ENCODE peak calls at places on chromosomes 16 and 17, in seven cellular contexts. F is mammary epithelial cell, M is lower lobe of right lung, H is Karpas-422, I is astrocyte, B is left ventricle myocardium inferior, P is Peyer's patch. Z is an unnamed sample.

GRCh38 chr17:58759522-58759921 is 3.9 kb downstream of the PPM1E start:
- DNase-seq in H (no peak), F (no peak), M (no peak), I (no peak), P (no peak), B (no peak), Z (no peak)

GRCh38 chr17:66386789-66387351 is 84.5 kb downstream of the PRKCA start:
- DNase-seq in H (no peak), F (peak; percentile 12), I (peak; percentile 42), P (no peak), M (no peak), B (no peak), Z (no peak)

GRCh38 chr17:14282700-14283099 is 18.2 kb upstream of the HS3ST3B1 start:
- DNase-seq in I (no peak), F (no peak), B (no peak), M (no peak), H (no peak), P (no peak), Z (no peak)

GRCh38 chr17:47703191-47703591 is 9.2 kb downstream of the TBKBP1 start:
- DNase-seq in M (peak; percentile 56), B (no peak), P (peak; percentile 68), H (no peak), F (no peak), I (no peak), Z (peak; percentile 48)

GRCh38 chr17:48915459-48916282 is 7.5 kb downstream of the UBE2Z start:
- DNase-seq in P (no peak), M (no peak), I (peak; percentile 80), H (peak; percentile 35), B (no peak), F (peak; percentile 96), Z (peak; percentile 11)

GRCh38 chr17:64343833-64344637 is 46.6 kb downstream of the PECAM1 start:
- DNase-seq in M (peak; percentile 82), P (peak; percentile 67), B (peak; percentile 80), F (peak; percentile 50), I (peak; percentile 93), H (no peak), Z (peak; percentile 21)

GRCh38 chr16:381788-382717 is at the start of gene PGAP6:
- DNase-seq in I (no peak), B (peak; percentile 68), H (peak; percentile 92), F (no peak), P (peak; percentile 83), M (peak; percentile 72), Z (peak; percentile 72)

GRCh38 chr16:50539822-50540710 is 8.1 kb upstream of the NKD1 start:
- DNase-seq in P (no peak), I (no peak), H (no peak), F (no peak), B (no peak), M (no peak), Z (no peak)

GRCh38 chr16:52298769-52299168 is 248.2 kb downstream of the TOX3 start:
- DNase-seq in M (no peak), B (no peak), H (no peak), F (no peak), I (no peak), P (no peak), Z (no peak)

GRCh38 chr17:75094871-75095399 is 7.2 kb downstream of the SLC16A5 start:
- DNase-seq in B (no peak), P (no peak), H (no peak), F (no peak), I (no peak), M (no peak), Z (no peak)

GRCh38 chr17:75093543-75094158 is 5.9 kb downstream of the SLC16A5 start:
- DNase-seq in I (no peak), P (no peak), F (no peak), M (peak; percentile 59), B (no peak), H (no peak), Z (no peak)

GRCh38 chr17:75088902-75089417 is 1.2 kb downstream of the SLC16A5 start:
- DNase-seq in F (no peak), B (no peak), P (peak; percentile 79), H (peak; percentile 34), I (no peak), M (no peak), Z (no peak)

GRCh38 chr17:75090871-75091854 is 3.4 kb downstream of the SLC16A5 start:
- DNase-seq in M (no peak), F (no peak), B (no peak), H (no peak), I (no peak), P (peak; percentile 83), Z (no peak)

DNA sequence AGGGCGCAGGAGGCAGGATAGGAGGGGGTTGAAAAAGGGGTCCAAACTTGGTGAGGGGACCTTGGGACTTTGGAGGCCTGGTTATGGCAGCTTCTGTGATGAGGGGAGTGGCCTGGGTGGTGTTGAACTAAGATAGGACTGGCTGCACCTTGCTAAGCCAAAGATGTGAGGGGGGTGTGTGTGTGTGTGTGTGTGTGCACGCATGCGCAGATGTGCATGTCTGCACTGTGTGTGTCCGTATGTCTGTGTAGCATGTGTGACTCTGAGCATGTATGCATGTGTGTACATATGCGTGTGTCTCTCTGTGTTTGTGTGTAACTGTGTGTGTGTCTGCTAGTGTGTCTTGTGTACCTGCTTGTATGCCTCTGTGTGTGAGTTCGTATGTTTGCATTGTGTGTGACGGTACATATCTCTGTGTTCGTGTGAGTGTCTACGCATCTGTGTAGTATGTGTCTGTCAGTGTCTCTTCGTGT is 4.1 kb downstream of the SLC16A5 start:
- DNase-seq in I (no peak), B (no peak), M (no peak), H (no peak), F (no peak), P (peak; percentile 73), Z (no peak)
- H3K4me1 ChIP-seq in I (peaks cover 31% of the 10 kb centered on the region), B (peaks cover 55% of the 10 kb centered on the region), M (peaks cover 85% of the 10 kb centered on the region), H (no peaks in the 10 kb centered on the region), F (peaks cover 39% of the 10 kb centered on the region), P (peaks cover 11% of the 10 kb centered on the region), Z (peaks cover 26% of the 10 kb centered on the region)

DNA sequence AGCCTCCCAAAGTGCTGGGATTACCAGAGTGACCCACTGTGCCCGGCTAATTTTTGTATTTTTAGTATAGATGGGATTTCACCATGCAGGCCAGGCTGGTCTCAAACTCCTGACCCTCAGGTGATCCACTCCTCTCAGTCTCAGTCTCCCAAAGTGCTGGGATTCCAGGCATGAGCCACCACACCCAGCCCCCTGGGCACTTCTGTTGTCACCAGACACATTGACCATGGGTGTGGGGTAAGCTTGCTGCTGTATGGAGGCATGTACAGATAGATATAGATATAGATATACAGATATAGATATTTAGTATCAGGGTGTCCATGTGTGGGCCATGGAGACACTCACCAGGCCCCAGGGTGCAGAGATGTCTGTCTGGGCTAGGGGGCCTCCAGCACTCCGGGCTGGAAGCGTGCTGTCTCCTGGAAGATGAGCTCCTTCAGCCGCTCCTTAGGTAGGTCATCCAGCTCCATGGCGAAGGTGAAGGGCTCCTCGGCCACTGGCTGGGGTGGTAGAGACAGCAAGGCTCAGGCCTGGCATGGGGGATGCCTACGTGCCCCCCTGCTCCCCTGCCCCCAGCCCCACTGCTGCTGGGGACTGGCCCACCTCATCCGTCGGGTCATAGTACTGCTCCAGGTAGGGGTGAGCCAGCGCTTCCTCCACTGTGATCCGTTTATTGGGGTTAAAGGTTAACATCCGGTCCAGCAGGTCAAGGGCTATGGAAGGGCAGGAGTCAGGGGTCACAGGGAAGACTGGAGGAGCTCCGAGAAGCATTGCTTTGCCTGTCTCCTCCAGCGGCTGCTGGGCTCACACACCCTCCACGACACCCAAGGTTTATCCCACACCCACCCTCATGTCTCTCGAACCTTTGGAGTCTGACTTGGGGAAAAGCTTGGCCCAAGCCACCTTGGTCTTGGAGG is 3.2 kb upstream of the GDPD3 start:
- DNase-seq in H (no peak), P (no peak), I (no peak), B (no peak), F (no peak), M (no peak), Z (no peak)
- H3K4me1 ChIP-seq in H (no peaks in the 10 kb centered on the region), P (peaks cover 24% of the 10 kb centered on the region), I (peaks cover 3% of the 10 kb centered on the region), B (peaks cover 31% of the 10 kb centered on the region), F (peaks cover 20% of the 10 kb centered on the region), M (peaks cover 28% of the 10 kb centered on the region), Z (peaks cover 37% of the 10 kb centered on the region)

GRCh38 chr17:2797632-2798031 is 1.4 kb downstream of the RAP1GAP2 start:
- DNase-seq in H (no peak), F (no peak), M (no peak), I (no peak), P (peak; percentile 70), B (no peak), Z (no peak)

GRCh38 chr17:2797226-2797625 is 988 bp downstream of the RAP1GAP2 start:
- DNase-seq in F (no peak), I (no peak), B (no peak), P (no peak), H (no peak), M (no peak), Z (no peak)

GRCh38 chr17:2796164-2797140 is at the start of gene RAP1GAP2:
- DNase-seq in F (no peak), I (no peak), B (peak; percentile 62), H (no peak), P (peak; percentile 87), M (peak; percentile 93), Z (peak; percentile 81)

GRCh38 chr17:2794116-2794803 is 2.0 kb upstream of the RAP1GAP2 start:
- DNase-seq in I (no peak), F (no peak), M (no peak), P (no peak), H (no peak), B (no peak), Z (no peak)

DNA sequence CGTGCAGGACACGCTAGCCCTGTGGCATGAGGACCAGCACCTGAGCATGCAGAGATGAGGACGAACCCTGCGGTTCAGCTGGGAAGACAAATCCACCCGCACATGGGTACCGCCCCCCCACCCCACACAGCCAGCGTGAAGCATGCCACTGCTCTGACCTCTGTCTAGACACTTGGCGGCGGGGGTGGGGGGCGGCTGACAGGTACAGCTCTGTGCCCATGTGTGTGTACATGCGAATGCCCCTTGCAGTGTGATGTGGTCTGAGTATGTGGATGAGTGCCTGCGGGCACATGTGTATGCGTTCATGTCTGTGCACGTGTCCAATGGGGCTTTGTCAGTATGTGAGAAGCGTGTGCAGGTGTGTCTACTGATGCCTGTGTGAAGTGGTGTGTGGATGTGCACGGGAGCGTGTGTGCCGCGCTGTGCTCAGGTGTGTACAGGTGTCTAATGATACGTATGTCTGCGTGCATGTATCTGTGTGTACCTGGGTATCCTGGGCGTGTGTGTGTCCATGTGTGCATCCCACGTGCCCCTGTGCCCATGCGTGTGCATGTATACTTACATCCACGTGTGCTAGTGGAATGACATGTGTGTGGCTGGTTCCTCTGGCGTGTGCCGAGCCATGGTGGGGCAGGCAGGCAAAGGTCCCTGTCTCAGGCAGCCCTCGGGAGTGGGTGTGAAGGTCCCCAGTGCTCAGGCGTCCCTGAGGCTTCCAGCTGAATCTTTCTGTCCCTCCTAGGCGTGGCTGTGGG is 650 bp upstream of the RAP1GAP2 start:
- DNase-seq in H (no peak), B (no peak), P (no peak), F (no peak), I (no peak), M (no peak), Z (no peak)
- H3K4me1 ChIP-seq in H (no peaks in the 10 kb centered on the region), B (peaks cover 12% of the 10 kb centered on the region), P (peaks cover 15% of the 10 kb centered on the region), F (no peaks in the 10 kb centered on the region), I (no peaks in the 10 kb centered on the region), M (peaks cover 23% of the 10 kb centered on the region), Z (peaks cover 88% of the 10 kb centered on the region)

DNA sequence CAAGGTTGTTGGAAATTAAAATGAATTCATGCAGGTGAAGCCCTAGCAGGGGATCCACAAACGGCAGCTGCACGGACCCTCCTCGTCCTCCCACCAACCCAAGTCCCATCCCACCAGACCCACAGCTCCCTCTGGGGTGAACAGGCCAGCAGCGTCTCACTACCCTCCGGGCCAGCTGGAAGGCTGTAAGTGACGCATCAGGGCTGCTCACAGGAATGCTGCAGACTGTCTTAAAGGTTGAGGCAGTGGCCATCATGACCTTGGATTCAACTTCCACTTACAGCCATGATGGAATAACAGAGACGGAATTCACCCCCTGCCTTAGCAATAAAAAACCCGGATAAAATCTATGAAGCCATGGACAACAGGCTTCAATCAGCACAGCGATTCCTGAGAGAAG is 10.7 kb downstream of the FAM83G start:
- DNase-seq in P (no peak), H (no peak), I (no peak), B (no peak), M (no peak), F (no peak), Z (no peak)
- H3K4me1 ChIP-seq in P (peaks cover 14% of the 10 kb centered on the region), H (no peaks in the 10 kb centered on the region), I (no peaks in the 10 kb centered on the region), B (no peaks in the 10 kb centered on the region), M (peaks cover 7% of the 10 kb centered on the region), F (peaks cover 13% of the 10 kb centered on the region), Z (peaks cover 26% of the 10 kb centered on the region)

Z was measured in CD4-positive, alpha-beta memory T cell.